ENCODE peak calls at places on chromosomes 13 and 19, in five cellular contexts. A, Q, Z, B and I are unnamed samples.
A peak's percentile ranks its signal among the peaks of the same experiment; 100 is the strongest.

GRCh38 chr19:44539991-44540390 is 10.5 kb upstream of the CEACAM20 start:
- DNase-seq in Q (no peak), B (no peak), Z (no peak), A (no peak), I (no peak)

GRCh38 chr13:82439159-82439904 is 1442.9 kb downstream of the SLITRK1 start:
- DNase-seq in B (no peak), Z (no peak), Q (no peak), A (no peak), I (no peak)

GRCh38 chr13:95059306-95059705 is 241.9 kb downstream of the ABCC4 start:
- DNase-seq in B (no peak), A (no peak), Z (no peak), Q (no peak), I (no peak)

GRCh38 chr19:38021356-38021755 is 114.3 kb downstream of the SIPA1L3 start:
- DNase-seq in Z (no peak), Q (no peak), B (no peak), A (no peak), I (no peak)

GRCh38 chr13:20472531-20472930 is 53.1 kb downstream of the CRYL1 start:
- DNase-seq in B (no peak), Z (no peak), A (no peak), Q (no peak), I (no peak)

GRCh38 chr19:31675187-31675913 is 326.1 kb upstream of the TSHZ3 start:
- DNase-seq in B (no peak), Z (no peak), Q (no peak), A (no peak), I (no peak)

GRCh38 chr13:37070956-37071355 is 11.5 kb upstream of the SUPT20H start:
- DNase-seq in Z (no peak), A (no peak), B (no peak), Q (no peak), I (no peak)

GRCh38 chr13:41639955-41640780 is 182.8 kb downstream of the RGCC start:
- DNase-seq in Z (no peak), A (no peak), B (no peak), Q (no peak), I (no peak)

GRCh38 chr19:17001603-17002183 is 24.9 kb downstream of the CPAMD8 start:
- DNase-seq in B (peak; percentile 41), Q (no peak), A (peak; percentile 2), Z (peak; percentile 54), I (no peak)

GRCh38 chr19:35959040-35959967 is 23.1 kb downstream of the LRFN3 start:
- DNase-seq in B (peak; percentile 80), Q (peak; percentile 73), Z (peak; percentile 76), A (peak; percentile 17), I (peak; percentile 51)

GRCh38 chr19:41302624-41303351 is 7.2 kb upstream of the CCDC97 start:
- DNase-seq in Q (no peak), B (peak; percentile 67), A (no peak), Z (no peak), I (no peak)

GRCh38 chr19:22532388-22533310 is 101.5 kb upstream of the ZNF492 start:
- DNase-seq in Q (peak; percentile 81), B (no peak), A (no peak), Z (no peak), I (peak; percentile 64)

GRCh38 chr19:38826856-38827551 is 4.6 kb downstream of the ECH1 start:
- DNase-seq in B (no peak), Z (no peak), Q (no peak), A (no peak), I (no peak)

GRCh38 chr19:30692517-30692870 is 320.3 kb downstream of the ZNF536 start:
- DNase-seq in A (no peak), B (no peak), Z (no peak), Q (peak; percentile 37), I (no peak)

GRCh38 chr19:38812004-38812840 is 523 bp downstream of the LGALS4 start:
- DNase-seq in Z (no peak), B (no peak), A (no peak), Q (no peak), I (no peak)

GRCh38 chr19:45878043-45878794 is 7.7 kb downstream of the IRF2BP1 start:
- DNase-seq in A (no peak), Z (no peak), B (no peak), Q (no peak), I (no peak)

GRCh38 chr19:19591133-19591825 is 27.2 kb downstream of the PBX4 start:
- DNase-seq in A (no peak), B (peak; percentile 59), Z (peak; percentile 57), Q (no peak), I (no peak)

GRCh38 chr13:95724252-95724651 is 47.3 kb downstream of the DNAJC3 start:
- DNase-seq in Z (no peak), Q (no peak), A (no peak), B (no peak), I (no peak)

GRCh38 chr13:113138792-113139551 is 16.4 kb downstream of the F10 start:
- DNase-seq in A (no peak), Z (no peak), B (no peak), Q (no peak), I (no peak)

GRCh38 chr13:111186305-111186930 is 71.3 kb downstream of the ARHGEF7 start:
- DNase-seq in B (no peak), Q (no peak), A (no peak), Z (no peak), I (no peak)

GRCh38 chr19:10112037-10112751 is 701 bp downstream of the P2RY11 start:
- DNase-seq in B (peak; percentile 43), Z (peak; percentile 46), A (no peak), Q (no peak), I (no peak)

GRCh38 chr19:46471116-46471733 is at the start of gene PNMA8A:
- DNase-seq in Z (no peak), Q (peak; percentile 85), B (no peak), A (peak; percentile 78), I (peak; percentile 74)

GRCh38 chr19:7018828-7019227 is 2.4 kb downstream of the MBD3L2B start:
- DNase-seq in A (no peak), Q (no peak), B (no peak), Z (no peak), I (no peak)

GRCh38 chr19:35712910-35713845 is 4.6 kb upstream of the KMT2B start:
- DNase-seq in A (no peak), B (peak; percentile 58), Q (no peak), Z (no peak), I (no peak)

GRCh38 chr19:41726493-41726892 is 18.1 kb downstream of the CEACAM5 start:
- DNase-seq in Q (no peak), B (no peak), A (no peak), Z (no peak), I (no peak)

GRCh38 chr19:55406869-55407624 is 541 bp downstream of the UBE2S start:
- DNase-seq in Q (no peak), Z (no peak), B (peak; percentile 36), A (no peak), I (peak; percentile 34)

GRCh38 chr13:102729560-102730275 is 34.9 kb upstream of the METTL21C start:
- DNase-seq in A (no peak), Z (no peak), B (no peak), Q (no peak), I (no peak)

GRCh38 chr19:2624537-2625091 is 77.9 kb downstream of the GNG7 start:
- DNase-seq in A (peak; percentile 45), Q (peak; percentile 87), B (no peak), Z (no peak), I (peak; percentile 74)